ENCODE peak calls at places on chromosomes 16 and 17, in five cellular contexts. One of them, this sample, is unnamed.

GRCh38 chr17:40646791-40647548 is 648 bp downstream of the SMARCE1 start:
- DNase-seq in coronary artery: no peak
- DNase-seq in cardiac fibroblast: peak
- DNase-seq in cardiac muscle cell: peak
- DNase-seq in glutamatergic neuron: peak
- DNase-seq in this sample: no peak

GRCh38 chr17:38943607-38944006 is 18.2 kb downstream of the LASP1NB start:
- DNase-seq in cardiac muscle cell: no peak
- DNase-seq in glutamatergic neuron: no peak
- DNase-seq in coronary artery: no peak
- DNase-seq in cardiac fibroblast: no peak
- DNase-seq in this sample: no peak

GRCh38 chr17:82338858-82339633 is 5.5 kb upstream of the SECTM1 start:
- DNase-seq in cardiac muscle cell: no peak
- DNase-seq in glutamatergic neuron: no peak
- DNase-seq in cardiac fibroblast: peak
- DNase-seq in coronary artery: no peak
- DNase-seq in this sample: no peak

GRCh38 chr17:7311110-7311698 is 3.8 kb downstream of the EIF5A start:
- DNase-seq in glutamatergic neuron: no peak
- DNase-seq in cardiac muscle cell: no peak
- DNase-seq in coronary artery: no peak
- DNase-seq in cardiac fibroblast: no peak
- DNase-seq in this sample: no peak

GRCh38 chr17:3040882-3041281 is 22.5 kb downstream of the OR1D5 start:
- DNase-seq in cardiac muscle cell: no peak
- DNase-seq in glutamatergic neuron: no peak
- DNase-seq in cardiac fibroblast: no peak
- DNase-seq in coronary artery: no peak
- DNase-seq in this sample: peak

GRCh38 chr16:12900599-12901203 is 697 bp upstream of the SHISA9 start:
- DNase-seq in cardiac muscle cell: no peak
- DNase-seq in glutamatergic neuron: peak
- DNase-seq in cardiac fibroblast: no peak
- DNase-seq in coronary artery: no peak
- DNase-seq in this sample: no peak

GRCh38 chr17:49093131-49093530 is 39.4 kb upstream of the B4GALNT2 start:
- DNase-seq in coronary artery: no peak
- DNase-seq in glutamatergic neuron: no peak
- DNase-seq in cardiac fibroblast: no peak
- DNase-seq in cardiac muscle cell: no peak
- DNase-seq in this sample: no peak

GRCh38 chr17:73307130-73307529 is 4.7 kb downstream of the CDC42EP4 start:
- DNase-seq in coronary artery: no peak
- DNase-seq in cardiac fibroblast: no peak
- DNase-seq in cardiac muscle cell: no peak
- DNase-seq in glutamatergic neuron: no peak
- DNase-seq in this sample: peak

GRCh38 chr17:44348234-44348987 is 3.3 kb downstream of the GRN start:
- DNase-seq in cardiac muscle cell: no peak
- DNase-seq in glutamatergic neuron: no peak
- DNase-seq in cardiac fibroblast: peak
- DNase-seq in coronary artery: no peak
- DNase-seq in this sample: peak

GRCh38 chr17:44351464-44351863 is 6.4 kb downstream of the GRN start:
- DNase-seq in cardiac fibroblast: no peak
- DNase-seq in coronary artery: no peak
- DNase-seq in cardiac muscle cell: no peak
- DNase-seq in glutamatergic neuron: no peak
- DNase-seq in this sample: no peak

GRCh38 chr17:44349553-44350070 is 4.5 kb downstream of the GRN start:
- DNase-seq in cardiac muscle cell: no peak
- DNase-seq in coronary artery: no peak
- DNase-seq in cardiac fibroblast: no peak
- DNase-seq in glutamatergic neuron: no peak
- DNase-seq in this sample: no peak

GRCh38 chr17:44350733-44351226 is 5.7 kb downstream of the GRN start:
- DNase-seq in glutamatergic neuron: peak
- DNase-seq in coronary artery: no peak
- DNase-seq in cardiac fibroblast: peak
- DNase-seq in cardiac muscle cell: peak
- DNase-seq in this sample: peak

DNA sequence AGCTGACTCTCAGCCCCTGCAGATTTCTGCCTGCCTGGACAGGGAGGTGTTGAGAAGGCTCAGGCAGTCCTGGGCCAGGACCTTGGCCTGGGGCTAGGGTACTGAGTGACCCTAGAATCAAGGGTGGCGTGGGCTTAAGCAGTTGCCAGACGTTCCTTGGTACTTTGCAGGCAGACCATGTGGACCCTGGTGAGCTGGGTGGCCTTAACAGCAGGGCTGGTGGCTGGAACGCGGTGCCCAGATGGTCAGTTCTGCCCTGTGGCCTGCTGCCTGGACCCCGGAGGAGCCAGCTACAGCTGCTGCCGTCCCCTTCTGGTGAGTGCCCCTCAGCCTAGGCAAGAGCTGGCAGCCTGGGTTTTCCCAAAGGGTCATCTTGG is 3.9 kb downstream of the GRN start:
- DNase-seq in cardiac muscle cell: no peak
- DNase-seq in cardiac fibroblast: no peak
- DNase-seq in coronary artery: no peak
- DNase-seq in glutamatergic neuron: no peak
- DNase-seq in this sample: no peak
- TF ChIP-seq CTCF in cardiac muscle cell: no peak
- TF ChIP-seq CTCF in cardiac fibroblast: no peak
- TF ChIP-seq CTCF in coronary artery: no peak
- TF ChIP-seq CTCF in glutamatergic neuron: no peak
- TF ChIP-seq CTCF in this sample: no peak

GRCh38 chr16:85171809-85172464 is 59.7 kb upstream of the CIBAR2 start:
- DNase-seq in cardiac muscle cell: no peak
- DNase-seq in cardiac fibroblast: peak
- DNase-seq in coronary artery: no peak
- DNase-seq in glutamatergic neuron: no peak
- DNase-seq in this sample: no peak

GRCh38 chr16:85171004-85171808 is 58.9 kb upstream of the CIBAR2 start:
- DNase-seq in coronary artery: no peak
- DNase-seq in cardiac fibroblast: no peak
- DNase-seq in cardiac muscle cell: no peak
- DNase-seq in glutamatergic neuron: no peak
- DNase-seq in this sample: no peak

GRCh38 chr16:85173077-85173980 is 61.1 kb upstream of the CIBAR2 start:
- DNase-seq in coronary artery: no peak
- DNase-seq in cardiac fibroblast: peak
- DNase-seq in cardiac muscle cell: peak
- DNase-seq in glutamatergic neuron: no peak
- DNase-seq in this sample: no peak

GRCh38 chr16:85173981-85174751 is 61.9 kb upstream of the CIBAR2 start:
- DNase-seq in cardiac muscle cell: peak
- DNase-seq in cardiac fibroblast: peak
- DNase-seq in glutamatergic neuron: no peak
- DNase-seq in coronary artery: no peak
- DNase-seq in this sample: no peak

GRCh38 chr16:85172465-85173071 is 60.3 kb upstream of the CIBAR2 start:
- DNase-seq in cardiac muscle cell: peak
- DNase-seq in coronary artery: no peak
- DNase-seq in glutamatergic neuron: peak
- DNase-seq in cardiac fibroblast: no peak
- DNase-seq in this sample: no peak
- TF ChIP-seq CTCF in cardiac muscle cell: peak
- TF ChIP-seq CTCF in coronary artery: no peak
- TF ChIP-seq CTCF in glutamatergic neuron: no peak
- TF ChIP-seq CTCF in cardiac fibroblast: no peak
- TF ChIP-seq CTCF in this sample: peak

GRCh38 chr17:43213545-43213944 is 1.9 kb downstream of the TMEM106A start:
- DNase-seq in coronary artery: no peak
- DNase-seq in cardiac muscle cell: no peak
- DNase-seq in glutamatergic neuron: no peak
- DNase-seq in cardiac fibroblast: no peak
- DNase-seq in this sample: no peak

GRCh38 chr17:43212641-43213490 is 1.2 kb downstream of the TMEM106A start:
- DNase-seq in cardiac muscle cell: no peak
- DNase-seq in glutamatergic neuron: no peak
- DNase-seq in coronary artery: no peak
- DNase-seq in cardiac fibroblast: peak
- DNase-seq in this sample: no peak

GRCh38 chr17:43211123-43211479 is 574 bp upstream of the TMEM106A start:
- DNase-seq in coronary artery: no peak
- DNase-seq in cardiac muscle cell: no peak
- DNase-seq in cardiac fibroblast: no peak
- DNase-seq in glutamatergic neuron: no peak
- DNase-seq in this sample: no peak

GRCh38 chr17:43210576-43210975 is 1.1 kb upstream of the TMEM106A start:
- DNase-seq in cardiac muscle cell: no peak
- DNase-seq in glutamatergic neuron: no peak
- DNase-seq in coronary artery: no peak
- DNase-seq in cardiac fibroblast: no peak
- DNase-seq in this sample: no peak

DNA sequence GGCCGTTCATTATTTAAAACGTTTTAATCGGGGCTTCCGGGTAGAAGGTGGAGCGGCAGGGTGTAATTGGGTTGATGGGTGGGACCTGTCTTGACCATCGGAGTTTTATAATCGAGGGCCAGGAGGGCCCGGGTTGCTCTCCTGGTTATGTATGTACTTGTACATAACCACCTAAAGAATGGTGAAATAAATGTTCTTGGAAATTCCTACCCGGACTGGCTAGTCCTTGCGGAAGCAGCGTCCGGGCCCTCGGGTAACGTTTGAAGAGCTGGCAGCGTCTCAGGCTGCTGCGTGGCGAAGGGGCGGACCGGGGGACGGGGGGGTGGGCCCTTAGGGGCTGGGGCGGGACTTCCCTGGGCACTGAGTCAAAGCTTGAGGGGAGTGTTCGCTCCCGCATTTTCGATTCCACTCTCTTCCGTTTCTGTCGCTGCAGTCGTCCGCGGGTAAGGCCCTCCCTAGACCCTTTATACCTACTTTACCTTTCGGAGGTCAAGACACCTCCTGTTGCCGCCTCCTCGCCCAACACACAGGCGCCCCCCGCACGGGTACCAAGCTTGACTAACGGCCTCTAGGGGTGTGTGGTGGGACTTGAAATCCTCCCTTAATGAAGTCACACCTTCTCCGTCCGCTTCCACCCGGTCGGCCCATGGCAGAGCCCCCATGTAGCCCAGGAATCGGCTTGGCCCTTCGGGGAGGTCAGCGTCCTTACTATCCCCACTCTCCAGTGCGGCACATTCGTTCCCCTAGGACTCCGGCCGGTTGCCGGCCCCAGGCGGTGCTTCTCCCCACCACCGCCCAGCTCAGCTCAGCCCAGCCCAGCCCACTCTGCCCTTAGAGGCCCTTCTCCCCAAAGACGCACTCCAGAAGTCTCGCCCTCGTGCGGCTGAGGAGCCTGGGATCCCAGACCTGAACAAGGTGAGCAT is at the start of gene TMEM106A:
- DNase-seq in glutamatergic neuron: peak
- DNase-seq in cardiac muscle cell: peak
- DNase-seq in coronary artery: peak
- DNase-seq in cardiac fibroblast: peak
- DNase-seq in this sample: peak
- TF ChIP-seq CTCF in glutamatergic neuron: no peak
- TF ChIP-seq CTCF in cardiac muscle cell: peak
- TF ChIP-seq CTCF in coronary artery: no peak
- TF ChIP-seq CTCF in cardiac fibroblast: peak
- TF ChIP-seq CTCF in this sample: peak

GRCh38 chr17:12979826-12980500 is 37.9 kb downstream of the ELAC2 start:
- DNase-seq in glutamatergic neuron: no peak
- DNase-seq in cardiac muscle cell: no peak
- DNase-seq in coronary artery: no peak
- DNase-seq in cardiac fibroblast: no peak
- DNase-seq in this sample: no peak
- TF ChIP-seq CTCF in glutamatergic neuron: no peak
- TF ChIP-seq CTCF in cardiac muscle cell: no peak
- TF ChIP-seq CTCF in coronary artery: no peak
- TF ChIP-seq CTCF in cardiac fibroblast: no peak
- TF ChIP-seq CTCF in this sample: no peak

GRCh38 chr16:75644240-75645012 is 3.0 kb downstream of the KARS1 start:
- DNase-seq in cardiac muscle cell: no peak
- DNase-seq in cardiac fibroblast: no peak
- DNase-seq in coronary artery: no peak
- DNase-seq in glutamatergic neuron: no peak
- DNase-seq in this sample: no peak
- TF ChIP-seq CTCF in cardiac muscle cell: no peak
- TF ChIP-seq CTCF in cardiac fibroblast: no peak
- TF ChIP-seq CTCF in coronary artery: no peak
- TF ChIP-seq CTCF in glutamatergic neuron: no peak
- TF ChIP-seq CTCF in this sample: no peak

GRCh38 chr17:4988168-4988567 is 693 bp upstream of the CAMTA2 start:
- DNase-seq in cardiac fibroblast: no peak
- DNase-seq in cardiac muscle cell: no peak
- DNase-seq in glutamatergic neuron: no peak
- DNase-seq in coronary artery: peak
- DNase-seq in this sample: no peak

GRCh38 chr17:4987767-4988083 is 250 bp upstream of the CAMTA2 start:
- DNase-seq in cardiac muscle cell: no peak
- DNase-seq in cardiac fibroblast: no peak
- DNase-seq in coronary artery: no peak
- DNase-seq in glutamatergic neuron: no peak
- DNase-seq in this sample: no peak

GRCh38 chr17:4986403-4986802 is 1.1 kb downstream of the CAMTA2 start:
- DNase-seq in glutamatergic neuron: no peak
- DNase-seq in coronary artery: no peak
- DNase-seq in cardiac fibroblast: peak
- DNase-seq in cardiac muscle cell: no peak
- DNase-seq in this sample: no peak

DNA sequence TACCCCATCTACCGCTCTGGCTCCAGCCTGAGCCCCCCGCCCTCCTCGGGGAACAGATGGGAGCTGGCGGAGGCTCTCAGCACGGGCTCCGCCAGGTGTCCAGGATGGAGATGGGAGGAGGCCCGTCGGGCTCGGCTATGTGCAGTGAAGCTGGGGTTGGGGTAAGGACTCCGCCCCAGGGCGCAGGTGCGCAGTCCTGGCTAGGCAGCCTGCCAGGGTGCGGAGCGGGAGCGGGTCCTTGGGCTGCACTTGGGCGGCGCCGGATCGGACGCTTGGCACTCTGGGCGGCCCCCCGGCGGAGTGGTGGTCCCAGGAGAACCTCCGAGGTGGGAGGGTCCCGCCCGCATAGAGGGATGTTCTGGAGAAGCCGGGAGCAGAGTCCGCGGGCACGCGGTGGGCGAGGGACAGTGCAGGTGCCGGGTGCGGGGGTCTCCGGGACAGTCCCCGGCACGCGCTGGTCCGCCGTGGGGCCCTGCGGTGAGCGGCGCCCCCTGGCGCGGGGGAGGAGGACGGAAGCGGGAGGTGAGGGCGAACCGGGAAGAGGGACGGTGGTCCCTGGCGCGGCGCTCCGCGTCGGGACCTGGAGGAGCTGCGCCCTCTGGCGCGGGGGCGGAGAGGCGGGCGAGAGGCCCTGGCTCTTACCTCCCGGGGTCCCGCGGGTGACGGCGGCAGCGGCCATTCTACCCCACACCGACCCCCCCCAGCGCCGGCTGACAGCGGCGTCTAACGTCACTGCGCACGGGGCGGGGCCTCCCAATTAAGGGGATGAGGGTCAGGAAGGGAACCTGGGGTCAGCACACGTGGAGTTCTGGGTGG is at the start of gene CAMTA2:
- DNase-seq in cardiac fibroblast: peak
- DNase-seq in glutamatergic neuron: peak
- DNase-seq in cardiac muscle cell: peak
- DNase-seq in coronary artery: peak
- DNase-seq in this sample: peak
- TF ChIP-seq CTCF in cardiac fibroblast: peak
- TF ChIP-seq CTCF in glutamatergic neuron: peak
- TF ChIP-seq CTCF in cardiac muscle cell: peak
- TF ChIP-seq CTCF in coronary artery: peak
- TF ChIP-seq CTCF in this sample: peak

GRCh38 chr17:80364091-80364691 is 50.8 kb upstream of the ENDOV start:
- DNase-seq in cardiac fibroblast: peak
- DNase-seq in coronary artery: no peak
- DNase-seq in glutamatergic neuron: peak
- DNase-seq in cardiac muscle cell: peak
- DNase-seq in this sample: no peak
- TF ChIP-seq CTCF in cardiac fibroblast: peak
- TF ChIP-seq CTCF in coronary artery: no peak
- TF ChIP-seq CTCF in glutamatergic neuron: peak
- TF ChIP-seq CTCF in cardiac muscle cell: peak
- TF ChIP-seq CTCF in this sample: peak